ENCODE peak calls at places on chromosomes 13 and 19, in nine cellular contexts. S is cardiac muscle cell; V is HCT116; U is lung; I is CD8-positive, alpha-beta T cell; M is fibroblast of lung; F is mammary epithelial cell; P is testis; A is GM23338. Z is an unnamed sample.

GRCh38 chr19:33676999-33677665 is 55.4 kb downstream of the CHST8 start:
- DNase-seq in S (no peak), V (no peak), U (no peak), I (no peak), M (no peak), F (no peak), P (no peak), A (no peak), Z (no peak)

GRCh38 chr13:35966024-35966423 is 165.2 kb downstream of the DCLK1 start:
- DNase-seq in S (no peak), V (no peak), U (no peak), I (no peak), M (peak; percentile 44), F (no peak), P (no peak), A (no peak), Z (no peak)

GRCh38 chr13:23445794-23446193 is 12.3 kb upstream of the SACS start:
- DNase-seq in S (no peak), V (no peak), U (no peak), I (no peak), M (no peak), F (peak; percentile 66), P (no peak), A (no peak), Z (no peak)

GRCh38 chr19:11176466-11177193 is 20.7 kb downstream of the KANK2 start:
- DNase-seq in S (no peak), V (no peak), U (no peak), I (no peak), M (no peak), F (no peak), P (no peak), A (no peak), Z (no peak)

GRCh38 chr13:25217023-25217909 is 45.2 kb upstream of the AMER2 start:
- DNase-seq in S (no peak), V (no peak), U (no peak), I (no peak), M (peak; percentile 28), F (peak; percentile 65), P (no peak), A (no peak), Z (no peak)

GRCh38 chr13:36193151-36193855 is 21.1 kb downstream of the SOHLH2 start:
- DNase-seq in S (no peak), V (no peak), U (no peak), I (no peak), M (peak; percentile 16), F (peak; percentile 71), P (no peak), A (no peak), Z (no peak)

GRCh38 chr19:47309608-47310007 is at the start of gene C5AR1:
- DNase-seq in S (no peak), V (no peak), U (peak; percentile 45), I (no peak), M (no peak), F (no peak), P (peak; percentile 34), A (no peak), Z (no peak)

GRCh38 chr13:60857698-60858097 is 460.7 kb downstream of the TDRD3 start:
- DNase-seq in S (no peak), V (no peak), U (no peak), I (no peak), M (no peak), F (no peak), P (no peak), A (no peak), Z (no peak)

GRCh38 chr19:40465025-40465780 is at the start of gene BLVRB:
- DNase-seq in S (no peak), V (no peak), U (no peak), I (no peak), M (peak; percentile 71), F (peak; percentile 74), P (no peak), A (peak; percentile 19), Z (no peak)

GRCh38 chr19:54418030-54418929 is 3.0 kb downstream of the TTYH1 start:
- DNase-seq in S (no peak), V (no peak), U (no peak), I (peak; percentile 33), M (no peak), F (no peak), P (peak; percentile 62), A (peak; percentile 43), Z (no peak)

GRCh38 chr19:45615795-45616708 is 14.0 kb upstream of the GPR4 start:
- DNase-seq in S (peak; percentile 98), V (peak; percentile 97), U (peak; percentile 80), I (peak; percentile 67), M (peak; percentile 80), F (peak; percentile 71), P (peak; percentile 92), A (peak; percentile 99), Z (peak; percentile 96)

GRCh38 chr19:48330012-48330681 is 4.8 kb downstream of the EMP3 start:
- DNase-seq in S (peak; percentile 90), V (no peak), U (peak; percentile 79), I (peak; percentile 85), M (no peak), F (peak; percentile 80), P (peak; percentile 90), A (peak; percentile 95), Z (peak; percentile 88)

GRCh38 chr19:13169769-13170168 is 19.6 kb downstream of the IER2 start:
- DNase-seq in S (no peak), V (peak; percentile 91), U (no peak), I (no peak), M (peak; percentile 44), F (peak; percentile 89), P (no peak), A (no peak), Z (no peak)

GRCh38 chr19:54415208-54415900 is at the start of gene TTYH1:
- DNase-seq in S (no peak), V (no peak), U (no peak), I (peak; percentile 44), M (no peak), F (no peak), P (peak; percentile 59), A (peak; percentile 66), Z (no peak)

GRCh38 chr19:11381535-11382369 is 2.4 kb downstream of the EPOR start:
- DNase-seq in S (peak; percentile 63), V (peak; percentile 90), U (peak; percentile 55), I (peak; percentile 62), M (peak; percentile 82), F (peak; percentile 91), P (peak; percentile 81), A (peak; percentile 96), Z (peak; percentile 52)

GRCh38 chr13:90867336-90867683 is 480.2 kb upstream of the MIR17HG start:
- DNase-seq in S (peak; percentile 78), V (peak; percentile 33), U (peak; percentile 72), I (no peak), M (peak; percentile 71), F (peak; percentile 62), P (peak; percentile 87), A (peak; percentile 91), Z (peak; percentile 78)

GRCh38 chr13:96662036-96662435 is 332.2 kb downstream of the OXGR1 start:
- DNase-seq in S (no peak), V (no peak), U (no peak), I (no peak), M (peak; percentile 32), F (no peak), P (no peak), A (no peak), Z (no peak)

GRCh38 chr19:46731007-46731501 is 14.1 kb upstream of the PRKD2 start:
- DNase-seq in S (no peak), V (no peak), U (peak; percentile 63), I (no peak), M (peak; percentile 91), F (peak; percentile 93), P (no peak), A (no peak), Z (no peak)

DNA sequence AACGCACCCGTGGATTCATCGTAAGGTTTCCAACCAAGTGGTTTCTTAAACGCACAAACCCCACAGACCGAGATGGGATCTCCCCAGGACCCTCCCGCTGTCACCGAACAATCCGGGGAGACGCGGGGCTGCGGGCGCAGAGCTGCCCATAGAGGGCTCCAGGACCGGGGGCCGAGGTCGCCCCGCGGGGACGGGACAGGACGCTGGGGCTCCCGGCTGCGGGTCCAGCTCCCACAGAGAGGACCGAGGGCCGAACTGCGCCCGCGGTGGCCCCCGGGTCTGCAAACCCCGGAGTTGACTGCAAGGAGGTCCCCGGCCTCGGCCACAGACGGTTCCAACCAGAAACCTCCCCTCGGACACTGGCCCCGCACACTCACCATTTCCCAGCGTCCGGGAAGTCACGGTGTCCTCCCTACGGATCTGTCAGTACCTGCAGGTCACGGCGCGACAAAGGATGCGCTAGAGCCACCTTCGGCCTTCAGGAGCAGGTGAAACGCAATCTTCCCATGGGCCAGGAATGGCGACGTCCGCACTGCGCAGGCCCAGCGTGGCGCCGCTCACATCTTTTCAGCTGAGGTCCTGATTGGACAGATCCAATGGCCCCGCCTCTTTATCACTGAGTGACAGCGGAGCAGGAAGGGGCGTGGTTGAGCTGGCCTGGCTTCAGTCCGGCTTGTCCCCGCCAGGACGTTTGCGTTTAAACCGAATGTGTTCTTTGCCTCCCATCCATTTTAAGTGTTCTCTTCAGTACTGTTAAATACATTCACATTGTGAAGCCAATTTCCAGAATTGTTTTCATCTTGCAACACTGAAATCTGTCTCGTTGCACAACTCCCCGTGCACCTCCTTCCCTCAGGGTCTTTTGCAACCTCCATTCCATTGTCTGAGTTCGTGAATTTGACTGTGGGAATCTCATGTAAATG is at the start of gene ZNF14:
- DNase-seq in S (peak; percentile 97), V (peak; percentile 91), U (peak; percentile 95), I (peak; percentile 93), M (peak; percentile 93), F (peak; percentile 90), P (peak; percentile 98), A (peak; percentile 99), Z (peak; percentile 98)
- TF ChIP-seq CTCF in S (peak; percentile 33), V (peak; percentile 24), U (no peak), I (no peak), M (peak; percentile 34), F (no peak), P (no peak), A (peak; percentile 0), Z (no peak)

DNA sequence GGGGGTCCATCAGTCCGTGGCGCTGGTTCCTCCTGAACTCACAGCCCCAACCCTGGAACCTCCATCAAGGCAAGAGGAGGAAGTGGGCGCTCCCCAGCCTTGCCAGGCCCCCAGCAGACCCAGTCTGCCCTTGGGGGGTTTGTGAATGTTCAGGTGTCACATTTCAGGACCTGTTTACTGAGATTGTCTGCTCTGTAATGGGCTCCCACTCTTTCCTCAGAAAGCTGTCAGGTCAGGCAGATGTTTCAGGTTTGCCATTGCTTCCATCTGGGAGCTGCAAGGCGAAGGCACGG is 29.4 kb downstream of the TSSK6 start:
- DNase-seq in S (no peak), V (no peak), U (no peak), I (no peak), M (no peak), F (no peak), P (no peak), A (no peak), Z (no peak)
- H3K4me1 ChIP-seq in S (peaks cover 37% of the 10 kb centered on the region), V (peaks cover 19% of the 10 kb centered on the region), U (peaks cover 30% of the 10 kb centered on the region), I (peaks cover 68% of the 10 kb centered on the region), M (peaks cover 37% of the 10 kb centered on the region), F (peaks cover 37% of the 10 kb centered on the region), P (peaks cover 48% of the 10 kb centered on the region), A (peaks cover 32% of the 10 kb centered on the region), Z (peaks cover 55% of the 10 kb centered on the region)

GRCh38 chr19:4066176-4066606 is 508 bp downstream of the ZBTB7A start:
- DNase-seq in S (no peak), V (no peak), U (no peak), I (peak; percentile 65), M (no peak), F (no peak), P (peak; percentile 54), A (no peak), Z (no peak)
- TF ChIP-seq CTCF in S (no peak), V (no peak), U (no peak), I (no peak), M (no peak), F (no peak), P (no peak), A (no peak), Z (no peak)

GRCh38 chr13:113739527-113740285 is 19.3 kb upstream of the TMEM255B start:
- DNase-seq in S (no peak), V (no peak), U (no peak), I (no peak), M (no peak), F (no peak), P (no peak), A (no peak), Z (no peak)
- H3K4me1 ChIP-seq in S (no peaks in the 10 kb centered on the region), V (peaks cover 9% of the 10 kb centered on the region), U (no peaks in the 10 kb centered on the region), I (peaks cover 24% of the 10 kb centered on the region), M (no peaks in the 10 kb centered on the region), F (peaks cover 12% of the 10 kb centered on the region), P (no peaks in the 10 kb centered on the region), A (no peaks in the 10 kb centered on the region), Z (no peaks in the 10 kb centered on the region)

Z was measured in body of pancreas.